ENCODE peak calls at places on chromosomes 3 and 15, in ten cellular contexts. A, K, B, X, I, P, Z, O, E and V are unnamed samples.

GRCh38 chr15:55319537-55320325 is 709 bp downstream of the PIGB start:
- DNase-seq in B (peak), I (peak), E (no peak), Z (no peak), P (no peak), A (peak), O (no peak), K (no peak), X (no peak), V (no peak)

GRCh38 chr3:38453075-38453913 is at the start of gene ACVR2B:
- DNase-seq in X (peak), P (peak), A (peak), Z (peak), I (peak), E (peak), K (peak), O (peak), B (peak), V (peak)

GRCh38 chr3:167675835-167676234 is 22.1 kb upstream of the WDR49 start:
- DNase-seq in A (peak), Z (no peak), X (no peak), E (no peak), P (no peak), B (no peak), O (no peak), K (no peak), I (no peak), V (no peak)

GRCh38 chr3:48240000-48240710 is 749 bp upstream of the ZNF589 start:
- DNase-seq in P (peak), B (no peak), O (peak), E (no peak), K (no peak), Z (no peak), X (no peak), A (no peak), I (no peak), V (no peak)

GRCh38 chr15:67146214-67146613 is 80.8 kb downstream of the SMAD3 start:
- DNase-seq in X (no peak), O (no peak), E (peak), P (no peak), B (peak), Z (no peak), K (no peak), I (peak), A (peak), V (no peak)

GRCh38 chr15:42808921-42809320 is 72.0 kb upstream of the CDAN1 start:
- DNase-seq in X (no peak), Z (no peak), B (no peak), K (no peak), P (no peak), E (no peak), O (no peak), A (no peak), I (no peak), V (no peak)

GRCh38 chr3:148759425-148759824 is 61.7 kb downstream of the AGTR1 start:
- DNase-seq in K (no peak), P (no peak), I (no peak), A (no peak), X (no peak), B (no peak), O (no peak), E (no peak), Z (no peak), V (no peak)

GRCh38 chr3:104005815-104006214 is 1360.9 kb upstream of the ALCAM start:
- DNase-seq in Z (no peak), B (no peak), I (no peak), X (no peak), E (no peak), K (no peak), P (no peak), A (no peak), O (no peak), V (no peak)

GRCh38 chr15:99777144-99777543 is 43.9 kb upstream of the LYSMD4 start:
- DNase-seq in Z (no peak), A (no peak), O (no peak), I (no peak), X (no peak), E (no peak), P (no peak), B (no peak), K (no peak), V (no peak)

GRCh38 chr3:195583831-195584542 is at the start of gene APOD:
- DNase-seq in E (peak), P (no peak), Z (peak), O (peak), B (peak), X (peak), I (peak), A (peak), K (peak), V (no peak)

GRCh38 chr15:87527875-87528274 is 728.7 kb downstream of the NTRK3 start:
- DNase-seq in B (no peak), K (no peak), P (no peak), Z (no peak), A (no peak), O (no peak), E (no peak), I (no peak), X (no peak), V (no peak)

GRCh38 chr3:81024560-81024959 is 736.9 kb downstream of the GBE1 start:
- DNase-seq in B (no peak), I (no peak), P (no peak), E (no peak), K (no peak), A (no peak), O (no peak), X (no peak), Z (no peak), V (no peak)

GRCh38 chr3:123027292-123028232 is at the start of gene SEMA5B:
- DNase-seq in I (peak), X (no peak), K (no peak), E (no peak), Z (peak), O (peak), B (peak), P (peak), A (no peak), V (peak)

GRCh38 chr3:151765685-151766084 is 32.0 kb downstream of the AADACL2 start:
- DNase-seq in I (no peak), X (no peak), E (no peak), B (no peak), A (no peak), O (no peak), P (no peak), K (no peak), Z (no peak), V (no peak)

GRCh38 chr15:100968043-100968966 is 49.1 kb downstream of the LRRK1 start:
- DNase-seq in K (no peak), E (peak), P (no peak), O (no peak), I (peak), B (no peak), Z (no peak), X (no peak), A (no peak), V (no peak)

GRCh38 chr15:36529296-36530011 is 50.0 kb upstream of the CDIN1 start:
- DNase-seq in K (no peak), O (no peak), B (no peak), X (no peak), Z (no peak), E (no peak), I (no peak), A (no peak), P (no peak), V (no peak)

GRCh38 chr3:154759966-154760365 is 320.2 kb upstream of the MME start:
- DNase-seq in I (no peak), K (no peak), X (no peak), A (no peak), B (no peak), O (no peak), P (no peak), E (no peak), Z (no peak), V (no peak)

GRCh38 chr3:45507820-45508317 is 86.7 kb upstream of the LIMD1 start:
- DNase-seq in A (peak), I (peak), P (peak), E (peak), B (no peak), Z (peak), K (no peak), X (no peak), O (no peak), V (no peak)

GRCh38 chr3:3071136-3071535 is 39.0 kb downstream of the IL5RA start:
- DNase-seq in B (no peak), I (no peak), A (no peak), X (no peak), E (no peak), P (no peak), Z (no peak), O (no peak), K (no peak), V (no peak)

GRCh38 chr3:117407317-117407716 is 697.7 kb downstream of the TUSC7 start:
- DNase-seq in Z (no peak), I (peak), K (no peak), A (peak), E (peak), P (no peak), B (no peak), O (no peak), X (no peak), V (no peak)

GRCh38 chr15:52642386-52643361 is 36.5 kb downstream of the ATOSA start:
- DNase-seq in O (no peak), X (no peak), K (no peak), B (no peak), A (peak), I (peak), Z (no peak), E (peak), P (no peak), V (no peak)

GRCh38 chr15:52106641-52107040 is 5.9 kb downstream of the BCL2L10 start:
- DNase-seq in O (no peak), K (no peak), B (no peak), P (no peak), I (no peak), Z (no peak), E (no peak), A (no peak), X (no peak), V (no peak)

GRCh38 chr3:88031543-88032148 is 27.2 kb downstream of the CGGBP1 start:
- DNase-seq in Z (peak), K (no peak), X (no peak), B (no peak), I (peak), A (peak), P (no peak), O (no peak), E (peak), V (peak)

GRCh38 chr3:80643421-80643820 is 875.6 kb upstream of the ROBO1 start:
- DNase-seq in O (no peak), K (no peak), P (no peak), I (no peak), E (no peak), A (no peak), B (no peak), X (no peak), Z (no peak), V (no peak)

GRCh38 chr3:156516284-156516683 is 38.6 kb downstream of the SSR3 start:
- DNase-seq in B (no peak), A (no peak), P (no peak), Z (no peak), X (no peak), O (no peak), E (no peak), K (no peak), I (no peak), V (no peak)

GRCh38 chr15:58522391-58522790 is 90.6 kb downstream of the LIPC start:
- DNase-seq in P (no peak), K (peak), I (no peak), Z (no peak), E (no peak), O (peak), X (peak), A (no peak), B (no peak), V (no peak)

GRCh38 chr3:8519156-8519555 is 17.5 kb downstream of the LMCD1 start:
- DNase-seq in K (no peak), E (peak), I (peak), B (no peak), O (no peak), X (no peak), Z (no peak), P (no peak), A (peak), V (no peak)

GRCh38 chr3:112425858-112426750 is 73.2 kb downstream of the BTLA start:
- DNase-seq in B (no peak), X (no peak), A (no peak), O (no peak), K (no peak), E (no peak), I (no peak), P (no peak), Z (no peak), V (no peak)

GRCh38 chr3:126926684-126927404 is 56.1 kb upstream of the PLXNA1 start:
- DNase-seq in B (no peak), K (peak), I (peak), A (peak), E (peak), Z (no peak), X (no peak), O (peak), P (no peak), V (no peak)

GRCh38 chr3:71708478-71709098 is 16.6 kb downstream of the EIF4E3 start:
- DNase-seq in P (no peak), K (peak), B (no peak), Z (no peak), X (peak), I (peak), O (no peak), A (no peak), E (no peak), V (no peak)

GRCh38 chr15:78035319-78035718 is 42.2 kb downstream of the TBC1D2B start:
- DNase-seq in P (no peak), I (peak), O (no peak), A (no peak), E (no peak), K (no peak), Z (peak), X (no peak), B (no peak), V (no peak)

GRCh38 chr15:28021281-28022039 is 77.7 kb downstream of the OCA2 start:
- DNase-seq in X (no peak), Z (peak), K (peak), O (no peak), E (peak), P (peak), B (peak), I (peak), A (peak), V (no peak)

DNA sequence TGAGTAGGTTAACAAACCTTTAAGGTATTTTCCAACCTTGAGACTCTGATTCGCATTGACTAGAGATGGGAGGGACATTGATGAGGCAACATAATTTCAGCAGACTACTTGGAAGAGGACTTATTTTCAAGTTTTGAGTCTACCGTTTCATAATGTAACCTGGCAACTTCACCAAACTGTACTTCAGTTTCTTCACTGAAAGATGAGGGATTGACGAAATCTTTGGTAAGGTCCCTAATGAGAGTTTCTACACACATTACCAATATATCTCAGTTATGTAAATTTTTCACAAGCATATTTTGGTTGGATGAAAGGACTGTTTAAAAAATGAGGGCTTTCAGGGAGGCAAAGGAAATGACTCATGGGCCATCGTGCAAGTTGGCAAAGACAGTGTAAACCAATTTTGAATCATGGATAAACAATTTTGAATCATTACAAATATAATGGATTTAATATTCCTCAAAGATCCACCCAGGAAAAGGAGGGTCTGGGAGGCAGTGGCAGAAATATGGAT is 28.7 kb upstream of the SEMA6D start:
- DNase-seq in X (no peak), I (peak), A (peak), P (no peak), O (no peak), B (no peak), E (peak), Z (no peak), K (no peak), V (no peak)
- H3K27ac ChIP-seq in X (no peak), I (no peak), A (peak), P (no peak), O (no peak), B (no peak), E (no peak), Z (no peak), K (no peak), V (no peak)

GRCh38 chr3:179321585-179322322 is 1.1 kb upstream of the ZNF639 start:
- DNase-seq in B (peak), K (peak), A (peak), X (no peak), E (peak), I (peak), O (no peak), Z (peak), P (no peak), V (no peak)
- H3K27ac ChIP-seq in B (peak), K (peak), A (peak), X (peak), E (peak), I (peak), O (peak), Z (no peak), P (no peak), V (peak)

GRCh38 chr15:74420193-74420905 is 13.4 kb downstream of the SEMA7A start:
- DNase-seq in E (no peak), B (no peak), K (no peak), X (no peak), A (no peak), I (no peak), Z (no peak), O (no peak), P (no peak), V (no peak)
- H3K27ac ChIP-seq in E (no peak), B (no peak), K (peak), X (peak), A (peak), I (peak), Z (no peak), O (no peak), P (no peak), V (no peak)

GRCh38 chr15:88615303-88616107 is 5.6 kb upstream of the AEN start:
- DNase-seq in E (no peak), X (no peak), A (no peak), P (no peak), K (no peak), I (no peak), Z (no peak), B (peak), O (no peak), V (no peak)

GRCh38 chr15:88618686-88619085 is 2.5 kb upstream of the AEN start:
- DNase-seq in A (no peak), I (no peak), E (no peak), Z (no peak), P (no peak), K (no peak), O (no peak), X (no peak), B (no peak), V (no peak)

GRCh38 chr15:88617031-88617722 is 4.0 kb upstream of the AEN start:
- DNase-seq in A (no peak), O (no peak), P (no peak), B (no peak), Z (no peak), X (no peak), E (no peak), I (no peak), K (no peak), V (no peak)

GRCh38 chr15:88617790-88618189 is 3.4 kb upstream of the AEN start:
- DNase-seq in A (no peak), X (no peak), K (no peak), O (no peak), I (no peak), Z (no peak), B (no peak), E (no peak), P (no peak), V (no peak)

DNA sequence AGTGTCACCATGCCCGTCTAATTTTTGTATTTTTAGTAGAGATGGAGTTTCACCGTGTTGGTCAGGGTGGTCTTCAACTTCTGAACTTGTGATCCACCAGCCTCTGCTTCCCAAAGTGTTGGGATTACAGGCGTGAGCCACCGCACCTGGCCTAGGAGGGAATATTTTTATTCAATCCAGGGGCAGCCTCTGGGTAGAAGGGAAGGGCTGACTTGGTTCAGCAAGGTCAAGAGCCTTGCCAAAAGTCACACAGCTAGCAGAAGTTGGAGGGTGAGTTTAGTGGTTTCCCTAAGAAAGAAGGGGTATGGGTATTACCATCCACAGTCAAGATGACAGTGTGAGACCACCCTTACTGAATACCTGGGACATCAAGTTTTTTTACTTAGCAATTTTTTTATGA is 4.9 kb upstream of the AEN start:
- DNase-seq in E (no peak), I (no peak), P (no peak), O (no peak), A (no peak), Z (no peak), K (no peak), X (no peak), B (no peak), V (no peak)
- H3K27ac ChIP-seq in E (no peak), I (no peak), P (no peak), O (no peak), A (no peak), Z (no peak), K (no peak), X (no peak), B (no peak), V (no peak)

GRCh38 chr3:61066800-61067199 is 184.5 kb downstream of the FHIT start:
- DNase-seq in O (no peak), E (no peak), P (no peak), B (no peak), I (no peak), K (no peak), X (no peak), A (no peak), Z (peak), V (no peak)
- H3K27ac ChIP-seq in O (no peak), E (no peak), P (no peak), B (no peak), I (no peak), K (no peak), X (no peak), A (no peak), Z (no peak), V (no peak)